ENCODE peak calls at places on chromosomes 12 and 14, in four cellular contexts. D is AG09309, B is heart left ventricle, A is body of pancreas. Y is an unnamed sample.

GRCh38 chr12:112163471-112164325 is 38.3 kb downstream of the TRAFD1 start:
- DNase-seq in D (no peak), B (no peak), A (no peak), Y (no peak)

GRCh38 chr14:90658541-90658967 is 157.7 kb downstream of the TTC7B start:
- DNase-seq in D (no peak), B (no peak), A (no peak), Y (no peak)

GRCh38 chr14:57560681-57561080 is 67.0 kb upstream of the CCDC198 start:
- DNase-seq in D (no peak), B (no peak), A (no peak), Y (no peak)

GRCh38 chr12:117587646-117588287 is 226.3 kb upstream of the NOS1 start:
- DNase-seq in D (no peak), B (peak), A (peak), Y (no peak)

GRCh38 chr14:47722929-47723693 is 47.7 kb upstream of the MDGA2 start:
- DNase-seq in D (no peak), B (no peak), A (no peak), Y (no peak)

GRCh38 chr12:23750923-23751322 is 198.5 kb downstream of the SOX5 start:
- DNase-seq in D (no peak), B (no peak), A (no peak), Y (no peak)

GRCh38 chr14:44639986-44640385 is 132.9 kb upstream of the FSCB start:
- DNase-seq in D (no peak), B (no peak), A (no peak), Y (no peak)

GRCh38 chr12:13075786-13076570 is 27.5 kb downstream of the GSG1 start:
- DNase-seq in D (no peak), B (no peak), A (no peak), Y (no peak)

GRCh38 chr12:106046947-106047346 is 91.8 kb downstream of the NUAK1 start:
- DNase-seq in D (no peak), B (no peak), A (no peak), Y (no peak)

GRCh38 chr14:95774265-95775160 is 60.6 kb upstream of the TCL1A start:
- DNase-seq in D (peak), B (no peak), A (peak), Y (peak)

GRCh38 chr12:45909041-45909713 is 81.2 kb downstream of the SCAF11 start:
- DNase-seq in D (no peak), B (no peak), A (no peak), Y (no peak)

GRCh38 chr12:11580125-11580751 is 69.2 kb upstream of the ETV6 start:
- DNase-seq in D (peak), B (no peak), A (no peak), Y (peak)

GRCh38 chr12:81263072-81263471 is 185.2 kb downstream of the ACSS3 start:
- DNase-seq in D (no peak), B (no peak), A (no peak), Y (no peak)

GRCh38 chr12:52054838-52055741 is 3.8 kb downstream of the NR4A1 start:
- DNase-seq in D (no peak), B (no peak), A (peak), Y (no peak)

GRCh38 chr14:22472935-22473854 is 115.8 kb downstream of the DAD1 start:
- DNase-seq in D (no peak), B (no peak), A (peak), Y (peak)

GRCh38 chr14:90797451-90797850 is 18.8 kb downstream of the TTC7B start:
- DNase-seq in D (no peak), B (no peak), A (no peak), Y (no peak)

GRCh38 chr12:107983871-107984480 is 145.1 kb upstream of the WSCD2 start:
- DNase-seq in D (no peak), B (no peak), A (no peak), Y (no peak)

GRCh38 chr12:119804011-119804641 is 73.0 kb downstream of the CIT start:
- DNase-seq in D (no peak), B (peak), A (peak), Y (peak)
- H3K4me3 ChIP-seq in D (peak), B (peak), A (no peak), Y (peak)

DNA sequence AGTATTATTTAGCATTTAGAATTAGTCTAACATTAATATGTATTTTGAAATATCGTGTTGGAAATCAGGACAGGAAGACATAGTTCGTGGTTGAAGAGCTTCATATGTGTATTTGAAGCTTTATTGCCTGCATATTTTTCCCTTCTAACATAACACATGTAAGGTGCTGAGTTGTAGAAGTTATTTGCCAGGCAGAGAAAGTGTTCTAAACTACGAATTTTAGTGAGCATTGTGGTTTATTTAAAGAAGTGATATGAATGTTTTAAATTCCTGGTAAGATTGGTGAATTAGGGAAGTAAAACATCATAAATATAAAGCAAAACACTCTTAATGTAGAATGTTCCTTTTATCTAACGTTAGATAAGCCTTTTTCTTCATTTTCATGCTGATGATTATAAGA is 2.5 kb downstream of the RASSF3 start:
- DNase-seq in D (no peak), B (no peak), A (no peak), Y (no peak)
- H3K4me3 ChIP-seq in D (no peak), B (peak), A (no peak), Y (peak)

GRCh38 chr12:54034784-54035310 is 2.0 kb downstream of the HOXC5 start:
- DNase-seq in D (no peak), B (no peak), A (no peak), Y (no peak)

GRCh38 chr12:54032627-54033100 is at the start of gene HOXC5:
- DNase-seq in D (no peak), B (no peak), A (peak), Y (peak)

GRCh38 chr12:54033980-54034783 is 1.3 kb downstream of the HOXC5 start:
- DNase-seq in D (no peak), B (no peak), A (no peak), Y (no peak)

GRCh38 chr12:54032220-54032619 is 630 bp upstream of the HOXC5 start:
- DNase-seq in D (no peak), B (no peak), A (no peak), Y (no peak)

DNA sequence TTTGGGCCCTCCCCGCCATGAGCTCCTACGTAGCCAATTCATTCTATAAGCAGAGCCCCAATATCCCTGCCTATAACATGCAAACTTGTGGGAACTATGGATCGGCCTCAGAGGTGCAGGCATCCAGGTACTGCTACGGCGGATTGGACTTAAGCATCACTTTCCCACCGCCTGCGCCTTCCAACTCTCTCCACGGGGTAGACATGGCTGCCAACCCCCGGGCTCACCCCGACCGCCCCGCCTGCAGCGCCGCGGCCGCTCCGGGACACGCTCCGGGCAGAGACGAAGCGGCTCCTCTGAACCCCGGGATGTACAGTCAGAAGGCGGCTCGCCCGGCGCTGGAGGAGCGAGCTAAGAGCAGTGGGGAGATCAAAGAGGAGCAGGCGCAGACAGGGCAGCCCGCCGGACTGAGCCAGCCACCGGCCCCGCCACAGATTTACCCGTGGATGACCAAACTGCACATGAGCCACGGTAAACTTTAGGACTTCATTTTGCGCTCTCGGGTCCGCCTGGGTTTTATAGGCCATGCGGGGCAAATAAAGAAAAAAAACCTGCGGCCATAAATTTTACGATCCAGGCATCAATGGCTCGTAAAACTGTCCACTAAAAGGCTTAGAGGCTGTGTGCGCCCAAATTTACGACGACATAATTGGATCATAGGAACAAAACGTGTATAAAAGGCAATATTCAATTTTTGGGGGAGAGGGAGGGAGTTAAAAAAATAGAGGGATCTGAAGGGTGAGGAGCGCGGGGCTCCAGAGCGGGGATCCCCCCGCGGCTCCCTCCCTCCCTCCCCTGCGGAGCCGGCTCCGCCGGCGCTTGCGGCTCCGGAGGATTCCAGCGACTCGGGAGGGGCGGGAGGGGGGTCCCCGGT is 493 bp downstream of the HOXC5 start:
- DNase-seq in D (no peak), B (no peak), A (no peak), Y (no peak)
- H3K4me3 ChIP-seq in D (peak), B (peak), A (no peak), Y (no peak)

DNA sequence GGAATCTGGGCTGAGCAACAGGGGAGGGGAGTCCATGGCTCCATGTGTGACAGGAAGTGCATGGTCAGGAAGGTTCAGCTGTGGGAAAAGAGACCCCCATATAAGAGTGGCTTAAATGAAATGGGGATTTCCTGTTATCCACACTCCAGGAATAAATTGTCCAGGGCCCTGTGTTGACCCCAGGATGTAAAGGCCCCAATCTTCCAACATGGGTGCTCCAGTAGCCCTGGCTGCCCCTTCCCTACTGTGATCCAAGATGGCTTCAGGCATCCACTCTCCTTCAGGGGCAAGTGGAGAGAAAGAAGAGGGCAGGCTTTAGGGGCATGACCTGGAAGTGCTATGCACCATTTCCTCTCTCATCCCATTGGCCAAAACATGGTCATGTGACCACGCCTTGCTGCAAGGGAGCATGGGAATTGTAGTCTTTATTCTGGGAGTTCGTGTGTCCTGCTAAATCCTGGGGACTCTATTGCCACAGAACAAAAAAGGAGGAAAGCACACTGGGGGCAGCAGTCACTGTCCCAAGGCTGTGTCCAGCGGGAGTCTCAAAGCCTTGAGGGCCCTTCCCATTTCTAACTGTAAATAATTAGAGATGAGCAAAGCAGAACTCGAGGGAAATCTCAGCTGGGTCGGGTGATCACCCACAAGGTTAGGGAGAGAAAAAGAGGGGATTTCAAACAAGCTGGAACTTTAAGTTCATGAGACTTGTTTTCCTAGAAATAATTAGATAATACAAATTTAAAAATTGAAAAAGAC is 289.2 kb downstream of the ADGRD1 start:
- DNase-seq in D (no peak), B (peak), A (no peak), Y (no peak)
- H3K4me3 ChIP-seq in D (no peak), B (no peak), A (no peak), Y (no peak)